ENCODE peak calls at places on chromosomes 12 and 14, in four cellular contexts. B is neuronal stem cell, N is IMR-90, P is H1. S is an unnamed sample.

GRCh38 chr12:65803253-65803652 is 21.0 kb upstream of the HMGA2 start:
- DNase-seq in P (no peak), N (no peak), B (no peak), S (no peak)

GRCh38 chr12:26699237-26699636 is 133.8 kb downstream of the ITPR2 start:
- DNase-seq in N (peak; percentile 53), P (no peak), B (no peak), S (no peak)

GRCh38 chr12:113204806-113205205 is 16.5 kb upstream of the TPCN1 start:
- DNase-seq in P (no peak), B (no peak), N (no peak), S (no peak)

GRCh38 chr14:88013750-88014349 is 8.9 kb downstream of the GPR65 start:
- DNase-seq in P (no peak), B (peak; percentile 56), N (peak; percentile 58), S (peak; percentile 69)

GRCh38 chr12:123095074-123095694 is 55.7 kb downstream of the PITPNM2 start:
- DNase-seq in P (no peak), B (no peak), N (no peak), S (no peak)

GRCh38 chr14:65637780-65638179 is 225.2 kb downstream of the FUT8 start:
- DNase-seq in B (no peak), N (peak; percentile 1), P (no peak), S (no peak)

GRCh38 chr14:20278414-20278813 is 27.3 kb downstream of the TTC5 start:
- DNase-seq in P (no peak), N (peak; percentile 23), B (no peak), S (no peak)

GRCh38 chr12:15664491-15664890 is 124.7 kb downstream of the EPS8 start:
- DNase-seq in B (no peak), P (no peak), N (peak; percentile 56), S (no peak)

GRCh38 chr14:57962293-57962996 is 96.6 kb upstream of the SLC35F4 start:
- DNase-seq in N (no peak), P (peak; percentile 72), B (peak; percentile 71), S (peak; percentile 85)

GRCh38 chr12:106655577-106655976 is 72.8 kb downstream of the RFX4 start:
- DNase-seq in B (no peak), N (no peak), P (no peak), S (no peak)

GRCh38 chr12:106673151-106673550 is 90.3 kb downstream of the RFX4 start:
- DNase-seq in B (no peak), P (no peak), N (no peak), S (no peak)

GRCh38 chr12:132761032-132761910 is at the start of gene ANKLE2:
- DNase-seq in P (no peak), B (peak; percentile 51), N (peak; percentile 59), S (no peak)
- H2BK120ac ChIP-seq in P (no peak within 1 kb of the TSS), B (no peak within 1 kb of the TSS), N (peak within 1 kb of the TSS; percentile 70), S (peak within 1 kb of the TSS; percentile 1)

GRCh38 chr12:102413396-102413795 is 67.0 kb downstream of the IGF1 start:
- DNase-seq in P (no peak), B (no peak), N (no peak), S (no peak)

GRCh38 chr12:102406033-102406584 is 74.3 kb downstream of the IGF1 start:
- DNase-seq in N (peak; percentile 15), P (no peak), B (peak; percentile 6), S (no peak)

GRCh38 chr12:102408487-102409297 is 71.7 kb downstream of the IGF1 start:
- DNase-seq in P (no peak), B (no peak), N (no peak), S (no peak)

DNA sequence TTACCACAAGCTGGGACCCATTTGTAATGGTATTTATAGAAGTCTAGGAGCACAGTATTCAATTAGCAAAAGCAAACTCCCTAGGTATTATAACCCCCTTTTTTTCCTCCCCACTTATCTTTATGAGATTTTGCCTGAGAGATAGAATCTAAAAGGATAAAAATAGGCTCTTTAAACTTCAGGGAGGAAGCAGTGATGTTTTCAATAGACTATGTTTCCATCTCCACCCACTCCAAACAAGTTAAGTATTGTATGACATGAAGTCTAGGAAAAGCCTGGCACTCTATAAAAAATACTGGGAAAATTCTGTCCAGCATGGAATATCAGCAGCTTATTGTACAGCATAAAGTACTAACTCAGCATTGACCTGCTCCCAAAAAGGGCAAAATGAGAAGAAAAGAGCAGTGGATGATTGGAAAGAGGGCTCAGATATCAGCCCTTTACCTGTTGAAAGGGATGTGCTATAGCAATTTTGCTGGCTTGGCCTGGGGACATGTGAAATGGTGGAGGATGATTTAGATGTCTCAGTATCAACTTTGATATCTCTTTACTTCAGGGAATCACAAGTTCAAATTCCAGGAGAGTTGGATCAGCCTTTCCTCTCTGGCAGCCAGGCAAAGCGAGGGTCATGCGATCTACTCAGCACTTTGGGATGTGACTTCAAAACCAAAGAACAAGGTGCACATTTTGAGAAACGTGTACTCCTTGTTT is 72.4 kb downstream of the IGF1 start:
- DNase-seq in P (no peak), N (peak; percentile 69), B (no peak), S (no peak)
- H3K4ac ChIP-seq in P (no peak overlapping the region), N (no peak overlapping the region), B (no peak overlapping the region), S (no peak overlapping the region)

GRCh38 chr12:111691262-111691661 is 5.4 kb downstream of the ACAD10 start:
- DNase-seq in P (no peak), N (no peak), B (no peak), S (no peak)

GRCh38 chr12:111692575-111693210 is 6.8 kb downstream of the ACAD10 start:
- DNase-seq in N (peak; percentile 15), B (no peak), P (no peak), S (peak; percentile 63)

GRCh38 chr12:111687952-111688351 is 2.1 kb downstream of the ACAD10 start:
- DNase-seq in P (no peak), N (no peak), B (no peak), S (no peak)

GRCh38 chr12:111693818-111694217 is 8.0 kb downstream of the ACAD10 start:
- DNase-seq in N (no peak), P (no peak), B (no peak), S (no peak)
- H3K14ac ChIP-seq in N (no peak overlapping the region), P (no peak overlapping the region), B (no peak overlapping the region), S (no peak overlapping the region)

GRCh38 chr14:103628684-103629502 is at the start of gene KLC1:
- DNase-seq in N (peak; percentile 54), B (peak; percentile 79), P (no peak), S (peak; percentile 72)
- H2BK120ac ChIP-seq in N (peak within 1 kb of the TSS; percentile 93), B (peak within 1 kb of the TSS; percentile 47), P (no peak within 1 kb of the TSS), S (no peak within 1 kb of the TSS)

DNA sequence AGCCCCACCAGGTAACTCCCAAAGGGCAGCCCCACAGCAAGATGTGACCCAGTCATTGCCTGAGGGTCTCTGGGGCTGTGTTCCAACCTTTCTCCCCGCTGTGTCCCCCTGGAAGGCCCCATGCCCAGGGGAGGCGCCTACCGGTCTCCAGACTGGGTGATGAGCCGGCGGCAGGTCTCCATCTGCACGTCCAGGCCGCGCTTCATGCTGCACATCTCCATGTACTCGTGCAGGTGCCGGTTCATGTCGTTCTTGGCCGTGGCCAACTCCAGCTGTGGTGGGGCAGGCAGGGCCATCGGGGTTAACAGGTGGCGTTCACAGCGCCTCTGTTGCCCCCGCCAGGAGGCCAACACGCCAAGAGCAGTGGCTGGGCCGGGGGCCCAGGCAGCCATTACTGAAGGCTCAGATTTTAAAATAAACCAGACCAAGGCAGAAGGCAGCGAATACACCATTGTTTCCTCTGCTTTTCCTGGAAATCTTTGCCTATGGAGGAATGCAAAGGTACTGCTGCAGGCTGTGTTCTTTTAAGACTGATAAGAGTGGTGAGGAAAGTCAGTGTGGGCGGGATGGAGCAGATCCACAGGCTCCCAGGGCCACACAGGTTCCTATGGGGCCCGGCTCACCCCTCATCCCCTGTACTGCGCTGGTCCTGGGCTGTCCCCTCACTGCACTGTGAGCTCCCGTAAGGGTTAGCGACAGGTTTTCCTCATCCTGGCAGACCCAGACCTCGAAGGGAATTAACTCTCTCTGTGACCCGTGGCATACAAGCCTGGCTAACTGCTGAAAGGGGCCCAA is 7.3 kb downstream of the GAPDH start:
- DNase-seq in N (no peak), B (no peak), P (no peak), S (peak; percentile 37)
- H3K4ac ChIP-seq in N (peak overlapping the region; percentile 37), B (peak overlapping the region; percentile 66), P (no peak overlapping the region), S (no peak overlapping the region)

DNA sequence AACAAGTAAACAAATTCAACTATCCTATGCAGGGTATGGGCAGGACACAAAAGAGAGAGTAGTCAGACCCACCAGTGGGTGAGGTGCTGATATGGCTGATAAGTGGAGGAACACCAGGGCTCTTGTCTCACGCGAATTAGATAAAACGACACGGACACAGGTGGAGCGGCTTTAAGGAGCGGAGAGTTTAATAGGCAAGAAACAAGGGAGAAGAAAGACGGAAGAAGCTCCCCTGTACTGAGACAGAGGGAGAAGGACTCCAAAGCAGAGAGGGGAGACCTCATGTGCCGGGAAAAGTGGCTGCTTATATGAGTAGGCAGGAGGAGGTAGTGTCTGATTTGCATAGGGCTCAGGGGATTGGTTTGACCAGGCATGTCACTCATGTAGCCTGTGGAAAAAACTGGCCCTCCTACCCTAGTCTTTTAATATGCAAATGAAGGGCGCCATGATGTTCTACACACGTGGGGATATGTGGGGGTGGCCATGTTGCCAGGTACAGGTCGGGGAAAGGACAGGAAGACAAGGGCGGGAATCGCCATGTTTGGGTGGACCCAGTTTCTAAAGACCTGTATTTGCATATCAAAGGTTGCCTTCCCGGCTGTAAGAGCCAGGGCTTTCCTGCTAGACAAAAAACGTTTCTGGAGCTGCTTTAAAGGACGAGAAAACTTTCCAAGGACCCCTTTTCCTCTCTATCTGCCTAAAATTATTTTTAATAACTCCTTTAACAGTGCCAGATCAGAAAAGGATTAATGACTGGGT is 28.8 kb downstream of the RPGRIP1 start:
- DNase-seq in N (peak; percentile 23), P (peak; percentile 92), B (peak; percentile 83), S (peak; percentile 99)
- H3K14ac ChIP-seq in N (no peak overlapping the region), P (no peak overlapping the region), B (no peak overlapping the region), S (peak overlapping the region; percentile 96)

GRCh38 chr12:94495458-94496137 is 35.9 kb upstream of the CEP83 start:
- DNase-seq in N (no peak), P (no peak), B (no peak), S (no peak)
- H2BK120ac ChIP-seq in N (no peak overlapping the region), P (no peak overlapping the region), B (no peak overlapping the region), S (no peak overlapping the region)

S was measured in H9.